ENCODE peak calls at places on chromosomes 6 and 20, in four cellular contexts. H is IMR-90, A is H1, C is mesendoderm. D is an unnamed sample.
A peak's percentile ranks its signal among the peaks of the same experiment; 100 is the strongest.

GRCh38 chr20:3046677-3047462 is 1.0 kb downstream of the MRPS26 start:
- DNase-seq in C (peak; percentile 58), A (no peak), H (no peak), D (peak; percentile 77)

GRCh38 chr6:150198532-150198931 is 55.7 kb downstream of the PPP1R14C start:
- DNase-seq in C (no peak), H (no peak), A (no peak), D (no peak)

GRCh38 chr20:58993332-58994248 is 12.5 kb downstream of the NELFCD start:
- DNase-seq in C (no peak), H (no peak), A (no peak), D (no peak)

GRCh38 chr20:33211817-33212424 is 5.2 kb upstream of the BPIFA3 start:
- DNase-seq in A (peak; percentile 39), H (peak; percentile 33), C (peak; percentile 91), D (peak; percentile 82)

GRCh38 chr6:73969982-73970960 is 274.3 kb downstream of the CD109 start:
- DNase-seq in A (no peak), H (peak; percentile 67), C (peak; percentile 86), D (no peak)

GRCh38 chr6:11085758-11086435 is 7.7 kb upstream of the SMIM13 start:
- DNase-seq in H (peak; percentile 79), A (no peak), C (peak; percentile 31), D (no peak)

GRCh38 chr20:50317644-50318043 is 127.0 kb downstream of the CEBPB start:
- DNase-seq in H (no peak), C (no peak), A (no peak), D (no peak)

GRCh38 chr6:84026721-84027164 is 6.8 kb upstream of the MRAP2 start:
- DNase-seq in H (no peak), A (no peak), C (no peak), D (no peak)

DNA sequence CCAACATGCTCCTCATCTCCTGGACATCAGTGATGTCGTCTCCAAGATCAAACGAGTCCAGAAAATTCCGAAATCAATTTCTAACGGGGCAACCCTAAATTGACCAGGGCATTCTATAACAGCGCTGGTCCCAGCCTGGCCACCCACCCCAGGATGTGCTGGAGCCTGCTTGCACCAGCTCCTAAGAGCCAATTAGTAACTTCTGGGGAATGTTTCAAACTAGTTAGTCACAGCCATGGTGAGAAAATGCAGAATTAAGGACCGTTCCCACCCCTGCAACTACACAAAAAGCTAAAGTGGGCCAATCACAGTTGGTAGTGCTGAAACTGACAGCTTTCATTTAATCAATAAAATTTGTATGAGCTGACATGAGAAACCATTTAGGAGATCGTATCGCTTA is 165.8 kb upstream of the AFDN start:
- DNase-seq in H (no peak), A (no peak), C (peak; percentile 65), D (no peak)
- H3K56ac ChIP-seq in H (no peak overlapping the region), A (no peak overlapping the region), C (no peak overlapping the region), D (no peak overlapping the region)

GRCh38 chr6:82780334-82780733 is 285.3 kb downstream of the UBE3D start:
- DNase-seq in C (no peak), A (no peak), H (no peak), D (no peak)

GRCh38 chr6:82778985-82779384 is 286.7 kb downstream of the UBE3D start:
- DNase-seq in A (no peak), C (no peak), H (no peak), D (no peak)

GRCh38 chr6:82785206-82785605 is 280.4 kb downstream of the UBE3D start:
- DNase-seq in H (no peak), C (no peak), A (no peak), D (no peak)

GRCh38 chr6:82783587-82784253 is 281.9 kb downstream of the UBE3D start:
- DNase-seq in C (peak; percentile 66), A (no peak), H (no peak), D (peak; percentile 52)

DNA sequence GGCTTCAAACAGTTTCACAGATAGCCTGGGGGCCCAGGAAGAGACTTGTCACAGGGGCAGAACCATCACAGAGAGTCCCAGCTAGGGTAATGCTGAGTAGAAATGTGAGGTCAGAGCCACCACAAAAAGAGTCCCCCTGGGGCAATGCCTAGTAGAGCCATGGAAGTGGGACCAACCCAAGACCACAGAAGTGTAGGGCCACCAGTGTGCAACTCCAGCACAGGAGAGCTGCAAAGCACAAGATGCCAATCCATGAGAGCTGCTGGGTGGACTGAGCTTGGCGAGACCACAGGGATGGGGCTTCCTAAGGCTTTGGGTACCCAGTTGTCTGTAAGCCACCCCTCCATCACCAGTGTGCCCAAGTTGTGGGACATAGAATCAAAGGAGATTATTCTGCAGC is 283.8 kb downstream of the UBE3D start:
- DNase-seq in C (no peak), H (no peak), A (no peak), D (no peak)
- H3K23ac ChIP-seq in C (no peak overlapping the region), H (no peak overlapping the region), A (no peak overlapping the region), D (no peak overlapping the region)

GRCh38 chr20:21509079-21509596 is 4.7 kb downstream of the NKX2-2 start:
- DNase-seq in A (no peak), C (no peak), H (no peak), D (no peak)

GRCh38 chr20:21510995-21511394 is 2.9 kb downstream of the NKX2-2 start:
- DNase-seq in H (no peak), A (no peak), C (no peak), D (no peak)

GRCh38 chr20:21510414-21510971 is 3.4 kb downstream of the NKX2-2 start:
- DNase-seq in A (no peak), H (no peak), C (peak; percentile 50), D (peak; percentile 52)

GRCh38 chr20:21508230-21509078 is 5.4 kb downstream of the NKX2-2 start:
- DNase-seq in C (no peak), H (no peak), A (no peak), D (peak; percentile 57)

GRCh38 chr20:21509597-21510331 is 4.1 kb downstream of the NKX2-2 start:
- DNase-seq in C (peak; percentile 74), A (no peak), H (peak; percentile 25), D (peak; percentile 41)
- H3K9ac ChIP-seq in C (no peak overlapping the region), A (no peak overlapping the region), H (no peak overlapping the region), D (no peak overlapping the region)

GRCh38 chr6:69847507-69847812 is 18.9 kb upstream of the COL19A1 start:
- DNase-seq in A (no peak), H (no peak), C (no peak), D (no peak)

GRCh38 chr6:69848552-69848951 is 17.8 kb upstream of the COL19A1 start:
- DNase-seq in A (no peak), H (no peak), C (no peak), D (no peak)

GRCh38 chr6:69846770-69847506 is 19.4 kb upstream of the COL19A1 start:
- DNase-seq in A (no peak), H (no peak), C (no peak), D (no peak)

GRCh38 chr6:69852706-69853105 is 13.7 kb upstream of the COL19A1 start:
- DNase-seq in A (no peak), C (no peak), H (no peak), D (no peak)
- H3K56ac ChIP-seq in A (no peak overlapping the region), C (no peak overlapping the region), H (no peak overlapping the region), D (no peak overlapping the region)

DNA sequence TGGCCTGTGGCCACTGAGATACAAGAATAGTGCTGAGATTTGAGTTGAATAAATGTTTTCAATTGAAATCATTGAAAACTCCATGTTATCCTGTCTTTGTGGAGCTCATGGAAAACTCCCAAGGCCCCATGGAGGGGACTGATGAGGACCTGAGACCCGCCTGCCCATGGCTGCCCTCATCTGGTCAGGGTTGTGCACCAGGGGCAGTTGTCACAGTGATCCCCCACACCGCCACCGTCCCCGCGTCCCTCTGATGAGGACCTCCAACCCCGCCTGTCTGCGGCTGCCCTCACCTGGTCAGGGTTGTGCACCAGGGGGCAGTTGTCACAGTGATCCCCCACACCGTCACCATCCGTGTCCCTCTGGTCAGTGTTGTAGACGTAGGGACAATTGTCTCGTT is 27.8 kb downstream of the THBS2 start:
- DNase-seq in A (no peak), H (no peak), C (no peak), D (no peak)
- H3K23ac ChIP-seq in A (no peak overlapping the region), H (no peak overlapping the region), C (no peak overlapping the region), D (no peak overlapping the region)

GRCh38 chr6:135089901-135090300 is 35.3 kb upstream of the HBS1L start:
- DNase-seq in C (no peak), H (no peak), A (no peak), D (no peak)
- H3K9ac ChIP-seq in C (no peak overlapping the region), H (no peak overlapping the region), A (no peak overlapping the region), D (no peak overlapping the region)

GRCh38 chr6:96812077-96812703 is 25.1 kb downstream of the GPR63 start:
- DNase-seq in H (peak; percentile 24), A (no peak), C (no peak), D (no peak)

GRCh38 chr6:96809119-96809518 is 28.2 kb downstream of the GPR63 start:
- DNase-seq in A (no peak), C (peak; percentile 56), H (peak; percentile 47), D (no peak)

GRCh38 chr6:96811670-96812069 is 25.6 kb downstream of the GPR63 start:
- DNase-seq in H (no peak), C (no peak), A (no peak), D (no peak)

GRCh38 chr6:96814581-96814980 is 22.7 kb downstream of the GPR63 start:
- DNase-seq in H (peak; percentile 1), A (no peak), C (no peak), D (no peak)

GRCh38 chr6:96811136-96811535 is 26.1 kb downstream of the GPR63 start:
- DNase-seq in C (no peak), A (no peak), H (no peak), D (no peak)
- H3K56ac ChIP-seq in C (no peak overlapping the region), A (no peak overlapping the region), H (no peak overlapping the region), D (no peak overlapping the region)

GRCh38 chr20:25088267-25088666 is 6.3 kb upstream of the VSX1 start:
- DNase-seq in A (no peak), H (no peak), C (no peak), D (no peak)
- H3K23ac ChIP-seq in A (no peak overlapping the region), H (no peak overlapping the region), C (no peak overlapping the region), D (no peak overlapping the region)

DNA sequence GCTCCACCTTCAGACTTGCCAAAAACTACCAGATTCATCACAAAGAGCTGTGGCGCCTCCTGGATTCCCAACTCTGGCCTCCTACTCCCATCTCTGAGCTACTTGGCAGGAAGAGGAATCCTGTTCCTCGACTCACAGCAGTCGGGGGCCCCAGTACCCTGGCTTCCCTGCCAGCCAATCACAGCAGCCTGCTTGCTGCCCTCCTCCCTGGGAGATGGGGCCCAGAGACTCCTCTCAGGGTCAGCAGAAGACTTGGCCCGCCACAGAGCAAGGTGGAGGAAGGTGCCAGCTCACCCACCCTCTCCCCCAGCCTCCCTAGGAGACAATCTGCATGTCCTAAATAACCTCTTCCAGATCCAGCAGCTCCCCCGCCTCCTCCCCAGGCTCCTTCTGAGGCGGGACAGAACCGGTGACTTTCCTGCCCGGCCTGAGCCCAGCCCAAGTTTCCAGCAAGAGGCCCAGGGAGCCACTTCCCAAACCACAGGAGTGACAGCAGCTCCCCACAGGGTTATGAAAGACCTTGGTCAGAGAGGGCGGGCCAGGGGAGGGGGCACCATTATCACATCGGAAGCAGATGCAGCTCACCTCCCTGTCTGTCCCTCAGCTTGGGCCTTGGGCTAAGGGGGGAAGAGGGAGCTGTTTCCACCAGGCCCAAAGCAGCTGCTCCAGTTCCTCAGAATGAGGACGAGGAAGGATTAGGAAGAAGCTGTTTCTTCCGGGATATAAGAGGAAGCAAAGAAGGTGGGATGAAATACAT is 2.3 kb downstream of the CCND3 start:
- DNase-seq in C (peak; percentile 93), A (no peak), H (peak; percentile 43), D (peak; percentile 81)
- H3K9ac ChIP-seq in C (peak overlapping the region; percentile 42), A (no peak overlapping the region), H (peak overlapping the region; percentile 68), D (no peak overlapping the region)

GRCh38 chr6:135403584-135403983 is 94.0 kb downstream of the AHI1 start:
- DNase-seq in A (no peak), C (no peak), H (no peak), D (no peak)
- H3K56ac ChIP-seq in A (no peak overlapping the region), C (no peak overlapping the region), H (no peak overlapping the region), D (no peak overlapping the region)